ENCODE peak calls at places on chromosomes 2 and 18, in ten cellular contexts. One of them, this sample, is unnamed.

GRCh38 chr2:156399224-156399949 is 36.8 kb upstream of the GPD2 start:
- DNase-seq in HL-60: no peak
- DNase-seq in GM12892: no peak
- DNase-seq in sigmoid colon: no peak
- DNase-seq in effector memory CD4-positive, alpha-beta T cell: no peak
- DNase-seq in iPS DF 19.7: no peak
- DNase-seq in neural crest cell: no peak
- DNase-seq in CD8-positive, alpha-beta T cell: no peak
- DNase-seq in NCI-H2081: no peak
- DNase-seq in NCI-H748 treated with DMSO at 0.1 percent for 48 hours: peak; percentile 55
- DNase-seq in this sample: peak; percentile 66

GRCh38 chr2:61460168-61460567 is 10.7 kb downstream of the USP34 start:
- DNase-seq in HL-60: no peak
- DNase-seq in GM12892: no peak
- DNase-seq in sigmoid colon: no peak
- DNase-seq in effector memory CD4-positive, alpha-beta T cell: no peak
- DNase-seq in iPS DF 19.7: no peak
- DNase-seq in neural crest cell: no peak
- DNase-seq in CD8-positive, alpha-beta T cell: no peak
- DNase-seq in NCI-H2081: no peak
- DNase-seq in NCI-H748 treated with DMSO at 0.1 percent for 48 hours: no peak
- DNase-seq in this sample: no peak

GRCh38 chr2:80737047-80737446 is 432.5 kb upstream of the LRRTM1 start:
- DNase-seq in HL-60: no peak
- DNase-seq in GM12892: no peak
- DNase-seq in sigmoid colon: no peak
- DNase-seq in effector memory CD4-positive, alpha-beta T cell: no peak
- DNase-seq in iPS DF 19.7: no peak
- DNase-seq in neural crest cell: no peak
- DNase-seq in CD8-positive, alpha-beta T cell: no peak
- DNase-seq in NCI-H2081: no peak
- DNase-seq in NCI-H748 treated with DMSO at 0.1 percent for 48 hours: no peak
- DNase-seq in this sample: no peak

GRCh38 chr2:231627384-231628156 is 34.9 kb downstream of the TEX44 start:
- DNase-seq in HL-60: no peak
- DNase-seq in GM12892: no peak
- DNase-seq in sigmoid colon: no peak
- DNase-seq in effector memory CD4-positive, alpha-beta T cell: no peak
- DNase-seq in iPS DF 19.7: no peak
- DNase-seq in neural crest cell: no peak
- DNase-seq in CD8-positive, alpha-beta T cell: no peak
- DNase-seq in NCI-H2081: no peak
- DNase-seq in NCI-H748 treated with DMSO at 0.1 percent for 48 hours: no peak
- DNase-seq in this sample: no peak

GRCh38 chr2:113762377-113763118 is 6.1 kb upstream of the SLC35F5 start:
- DNase-seq in HL-60: no peak
- DNase-seq in GM12892: no peak
- DNase-seq in sigmoid colon: no peak
- DNase-seq in effector memory CD4-positive, alpha-beta T cell: no peak
- DNase-seq in iPS DF 19.7: no peak
- DNase-seq in neural crest cell: no peak
- DNase-seq in CD8-positive, alpha-beta T cell: no peak
- DNase-seq in NCI-H2081: no peak
- DNase-seq in NCI-H748 treated with DMSO at 0.1 percent for 48 hours: no peak
- DNase-seq in this sample: no peak

GRCh38 chr2:148860037-148860436 is 15.0 kb upstream of the KIF5C start:
- DNase-seq in HL-60: no peak
- DNase-seq in GM12892: no peak
- DNase-seq in sigmoid colon: no peak
- DNase-seq in effector memory CD4-positive, alpha-beta T cell: no peak
- DNase-seq in iPS DF 19.7: no peak
- DNase-seq in neural crest cell: no peak
- DNase-seq in CD8-positive, alpha-beta T cell: no peak
- DNase-seq in NCI-H2081: no peak
- DNase-seq in NCI-H748 treated with DMSO at 0.1 percent for 48 hours: no peak
- DNase-seq in this sample: no peak

GRCh38 chr2:173410579-173410978 is 55.9 kb downstream of the CDCA7 start:
- DNase-seq in HL-60: no peak
- DNase-seq in GM12892: no peak
- DNase-seq in sigmoid colon: no peak
- DNase-seq in effector memory CD4-positive, alpha-beta T cell: no peak
- DNase-seq in iPS DF 19.7: no peak
- DNase-seq in neural crest cell: no peak
- DNase-seq in CD8-positive, alpha-beta T cell: no peak
- DNase-seq in NCI-H2081: no peak
- DNase-seq in NCI-H748 treated with DMSO at 0.1 percent for 48 hours: no peak
- DNase-seq in this sample: no peak

GRCh38 chr2:86194751-86195054 is 559 bp downstream of the IMMT start:
- DNase-seq in HL-60: no peak
- DNase-seq in GM12892: no peak
- DNase-seq in sigmoid colon: no peak
- DNase-seq in effector memory CD4-positive, alpha-beta T cell: no peak
- DNase-seq in iPS DF 19.7: peak; percentile 74
- DNase-seq in neural crest cell: no peak
- DNase-seq in CD8-positive, alpha-beta T cell: no peak
- DNase-seq in NCI-H2081: no peak
- DNase-seq in NCI-H748 treated with DMSO at 0.1 percent for 48 hours: no peak
- DNase-seq in this sample: no peak

GRCh38 chr2:143468341-143468888 is 339.2 kb downstream of the ARHGAP15 start:
- DNase-seq in HL-60: no peak
- DNase-seq in GM12892: no peak
- DNase-seq in sigmoid colon: no peak
- DNase-seq in effector memory CD4-positive, alpha-beta T cell: no peak
- DNase-seq in iPS DF 19.7: no peak
- DNase-seq in neural crest cell: no peak
- DNase-seq in CD8-positive, alpha-beta T cell: no peak
- DNase-seq in NCI-H2081: no peak
- DNase-seq in NCI-H748 treated with DMSO at 0.1 percent for 48 hours: no peak
- DNase-seq in this sample: no peak

GRCh38 chr2:239723486-239724193 is 301.5 kb downstream of the NDUFA10 start:
- DNase-seq in HL-60: no peak
- DNase-seq in GM12892: no peak
- DNase-seq in sigmoid colon: peak; percentile 41
- DNase-seq in effector memory CD4-positive, alpha-beta T cell: no peak
- DNase-seq in iPS DF 19.7: no peak
- DNase-seq in neural crest cell: no peak
- DNase-seq in CD8-positive, alpha-beta T cell: no peak
- DNase-seq in NCI-H2081: no peak
- DNase-seq in NCI-H748 treated with DMSO at 0.1 percent for 48 hours: no peak
- DNase-seq in this sample: no peak

GRCh38 chr2:158664987-158665386 is 130.1 kb upstream of the DAPL1 start:
- DNase-seq in HL-60: no peak
- DNase-seq in GM12892: no peak
- DNase-seq in sigmoid colon: no peak
- DNase-seq in effector memory CD4-positive, alpha-beta T cell: no peak
- DNase-seq in iPS DF 19.7: no peak
- DNase-seq in neural crest cell: no peak
- DNase-seq in CD8-positive, alpha-beta T cell: no peak
- DNase-seq in NCI-H2081: no peak
- DNase-seq in NCI-H748 treated with DMSO at 0.1 percent for 48 hours: no peak
- DNase-seq in this sample: no peak

GRCh38 chr2:113084249-113085000 is 16.7 kb downstream of the IL1F10 start:
- DNase-seq in HL-60: no peak
- DNase-seq in GM12892: no peak
- DNase-seq in sigmoid colon: no peak
- DNase-seq in effector memory CD4-positive, alpha-beta T cell: no peak
- DNase-seq in iPS DF 19.7: no peak
- DNase-seq in neural crest cell: no peak
- DNase-seq in CD8-positive, alpha-beta T cell: no peak
- DNase-seq in NCI-H2081: no peak
- DNase-seq in NCI-H748 treated with DMSO at 0.1 percent for 48 hours: no peak
- DNase-seq in this sample: no peak

GRCh38 chr2:224360801-224361251 is 41.1 kb downstream of the FAM124B start:
- DNase-seq in HL-60: no peak
- DNase-seq in GM12892: no peak
- DNase-seq in sigmoid colon: no peak
- DNase-seq in effector memory CD4-positive, alpha-beta T cell: no peak
- DNase-seq in iPS DF 19.7: no peak
- DNase-seq in neural crest cell: no peak
- DNase-seq in CD8-positive, alpha-beta T cell: no peak
- DNase-seq in NCI-H2081: no peak
- DNase-seq in NCI-H748 treated with DMSO at 0.1 percent for 48 hours: no peak
- DNase-seq in this sample: no peak

GRCh38 chr18:12745095-12745820 is 42.4 kb downstream of the PSMG2 start:
- DNase-seq in HL-60: no peak
- DNase-seq in GM12892: no peak
- DNase-seq in sigmoid colon: no peak
- DNase-seq in effector memory CD4-positive, alpha-beta T cell: no peak
- DNase-seq in iPS DF 19.7: no peak
- DNase-seq in neural crest cell: no peak
- DNase-seq in CD8-positive, alpha-beta T cell: no peak
- DNase-seq in NCI-H2081: no peak
- DNase-seq in NCI-H748 treated with DMSO at 0.1 percent for 48 hours: no peak
- DNase-seq in this sample: peak; percentile 81

GRCh38 chr18:4454548-4455112 is 477 bp downstream of the DLGAP1 start:
- DNase-seq in HL-60: no peak
- DNase-seq in GM12892: no peak
- DNase-seq in sigmoid colon: no peak
- DNase-seq in effector memory CD4-positive, alpha-beta T cell: no peak
- DNase-seq in iPS DF 19.7: no peak
- DNase-seq in neural crest cell: peak; percentile 28
- DNase-seq in CD8-positive, alpha-beta T cell: no peak
- DNase-seq in NCI-H2081: no peak
- DNase-seq in NCI-H748 treated with DMSO at 0.1 percent for 48 hours: no peak
- DNase-seq in this sample: no peak

GRCh38 chr18:60232541-60232940 is 140.0 kb downstream of the MC4R start:
- DNase-seq in HL-60: no peak
- DNase-seq in GM12892: no peak
- DNase-seq in sigmoid colon: no peak
- DNase-seq in effector memory CD4-positive, alpha-beta T cell: no peak
- DNase-seq in iPS DF 19.7: no peak
- DNase-seq in neural crest cell: no peak
- DNase-seq in CD8-positive, alpha-beta T cell: no peak
- DNase-seq in NCI-H2081: no peak
- DNase-seq in NCI-H748 treated with DMSO at 0.1 percent for 48 hours: no peak
- DNase-seq in this sample: no peak

GRCh38 chr18:54774971-54775665 is 53.2 kb upstream of the RAB27B start:
- DNase-seq in HL-60: no peak
- DNase-seq in GM12892: no peak
- DNase-seq in sigmoid colon: no peak
- DNase-seq in effector memory CD4-positive, alpha-beta T cell: no peak
- DNase-seq in iPS DF 19.7: no peak
- DNase-seq in neural crest cell: no peak
- DNase-seq in CD8-positive, alpha-beta T cell: no peak
- DNase-seq in NCI-H2081: no peak
- DNase-seq in NCI-H748 treated with DMSO at 0.1 percent for 48 hours: no peak
- DNase-seq in this sample: no peak

GRCh38 chr2:231614559-231615057 is 21.9 kb downstream of the TEX44 start:
- DNase-seq in HL-60: peak; percentile 80
- DNase-seq in GM12892: peak; percentile 43
- DNase-seq in sigmoid colon: no peak
- DNase-seq in effector memory CD4-positive, alpha-beta T cell: no peak
- DNase-seq in iPS DF 19.7: no peak
- DNase-seq in neural crest cell: no peak
- DNase-seq in CD8-positive, alpha-beta T cell: peak; percentile 25
- DNase-seq in NCI-H2081: no peak
- DNase-seq in NCI-H748 treated with DMSO at 0.1 percent for 48 hours: no peak
- DNase-seq in this sample: no peak

GRCh38 chr2:186486651-186487647 is 889 bp downstream of the ZC3H15 start:
- DNase-seq in HL-60: no peak
- DNase-seq in GM12892: no peak
- DNase-seq in sigmoid colon: no peak
- DNase-seq in effector memory CD4-positive, alpha-beta T cell: no peak
- DNase-seq in iPS DF 19.7: no peak
- DNase-seq in neural crest cell: no peak
- DNase-seq in CD8-positive, alpha-beta T cell: no peak
- DNase-seq in NCI-H2081: peak; percentile 4
- DNase-seq in NCI-H748 treated with DMSO at 0.1 percent for 48 hours: peak; percentile 56
- DNase-seq in this sample: no peak

This sample was measured in NCI-H526 treated with DMSO at 0.1 percent for 48 hours.